ENCODE peak calls at places on chromosomes 6 and 20, in five cellular contexts. One of them, this sample, is unnamed. For H3K36me3, the result is how much of the 10 kb centered on the place peaks cover.

GRCh38 chr20:10022615-10023014 is 12.2 kb upstream of the ANKEF1 start:
- DNase-seq in Peyer's patch: no peak
- DNase-seq in fibroblast of lung: no peak
- DNase-seq in tibial artery: no peak
- DNase-seq in CD8-positive, alpha-beta T cell: no peak
- DNase-seq in this sample: no peak

GRCh38 chr6:122184260-122184934 is 215.1 kb upstream of the HSF2 start:
- DNase-seq in Peyer's patch: no peak
- DNase-seq in fibroblast of lung: peak
- DNase-seq in tibial artery: no peak
- DNase-seq in CD8-positive, alpha-beta T cell: no peak
- DNase-seq in this sample: no peak

GRCh38 chr6:27866370-27867050 is 45.7 kb downstream of the OR2B2 start:
- DNase-seq in Peyer's patch: no peak
- DNase-seq in fibroblast of lung: peak
- DNase-seq in tibial artery: no peak
- DNase-seq in CD8-positive, alpha-beta T cell: peak
- DNase-seq in this sample: peak

GRCh38 chr6:122736606-122737005 is 42.9 kb upstream of the FABP7 start:
- DNase-seq in Peyer's patch: no peak
- DNase-seq in fibroblast of lung: no peak
- DNase-seq in tibial artery: no peak
- DNase-seq in CD8-positive, alpha-beta T cell: no peak
- DNase-seq in this sample: no peak

GRCh38 chr6:35831257-35832007 is 26.3 kb downstream of the LHFPL5 start:
- DNase-seq in Peyer's patch: no peak
- DNase-seq in fibroblast of lung: no peak
- DNase-seq in tibial artery: no peak
- DNase-seq in CD8-positive, alpha-beta T cell: no peak
- DNase-seq in this sample: no peak

GRCh38 chr20:34525709-34526416 is 9.6 kb downstream of the DYNLRB1 start:
- DNase-seq in Peyer's patch: peak
- DNase-seq in fibroblast of lung: peak
- DNase-seq in tibial artery: peak
- DNase-seq in CD8-positive, alpha-beta T cell: no peak
- DNase-seq in this sample: no peak

GRCh38 chr6:17448165-17448564 is 54.8 kb downstream of the CAP2 start:
- DNase-seq in Peyer's patch: no peak
- DNase-seq in fibroblast of lung: peak
- DNase-seq in tibial artery: no peak
- DNase-seq in CD8-positive, alpha-beta T cell: no peak
- DNase-seq in this sample: no peak

GRCh38 chr6:16095180-16095579 is 33.7 kb upstream of the MYLIP start:
- DNase-seq in Peyer's patch: no peak
- DNase-seq in fibroblast of lung: no peak
- DNase-seq in tibial artery: no peak
- DNase-seq in CD8-positive, alpha-beta T cell: no peak
- DNase-seq in this sample: no peak

GRCh38 chr6:43976706-43977403 is 150.4 kb downstream of the MRPL14 start:
- DNase-seq in Peyer's patch: no peak
- DNase-seq in fibroblast of lung: no peak
- DNase-seq in tibial artery: no peak
- DNase-seq in CD8-positive, alpha-beta T cell: no peak
- DNase-seq in this sample: no peak

GRCh38 chr6:63923139-63923739 is 287.6 kb downstream of the PHF3 start:
- DNase-seq in Peyer's patch: no peak
- DNase-seq in fibroblast of lung: peak
- DNase-seq in tibial artery: no peak
- DNase-seq in CD8-positive, alpha-beta T cell: no peak
- DNase-seq in this sample: no peak

GRCh38 chr6:31351734-31352496 is 5.1 kb downstream of the HLA-B start:
- DNase-seq in Peyer's patch: no peak
- DNase-seq in fibroblast of lung: no peak
- DNase-seq in tibial artery: no peak
- DNase-seq in CD8-positive, alpha-beta T cell: peak
- DNase-seq in this sample: no peak

GRCh38 chr6:11711644-11711993 is 67.0 kb downstream of the ADTRP start:
- DNase-seq in Peyer's patch: no peak
- DNase-seq in fibroblast of lung: peak
- DNase-seq in tibial artery: no peak
- DNase-seq in CD8-positive, alpha-beta T cell: peak
- DNase-seq in this sample: peak

GRCh38 chr20:44572551-44573500 is 9.6 kb upstream of the PKIG start:
- DNase-seq in Peyer's patch: no peak
- DNase-seq in fibroblast of lung: peak
- DNase-seq in tibial artery: peak
- DNase-seq in CD8-positive, alpha-beta T cell: no peak
- DNase-seq in this sample: no peak

GRCh38 chr20:8489094-8489883 is 357.2 kb downstream of the PLCB1 start:
- DNase-seq in Peyer's patch: no peak
- DNase-seq in fibroblast of lung: no peak
- DNase-seq in tibial artery: no peak
- DNase-seq in CD8-positive, alpha-beta T cell: no peak
- DNase-seq in this sample: no peak

GRCh38 chr6:63816979-63817436 is 181.4 kb downstream of the PHF3 start:
- DNase-seq in Peyer's patch: no peak
- DNase-seq in fibroblast of lung: no peak
- DNase-seq in tibial artery: no peak
- DNase-seq in CD8-positive, alpha-beta T cell: no peak
- DNase-seq in this sample: no peak

GRCh38 chr6:144317736-144318135 is 32.6 kb downstream of the UTRN start:
- DNase-seq in Peyer's patch: no peak
- DNase-seq in fibroblast of lung: no peak
- DNase-seq in tibial artery: no peak
- DNase-seq in CD8-positive, alpha-beta T cell: no peak
- DNase-seq in this sample: no peak

GRCh38 chr6:87436435-87436834 is 28.7 kb downstream of the CFAP206 start:
- DNase-seq in Peyer's patch: no peak
- DNase-seq in fibroblast of lung: peak
- DNase-seq in tibial artery: peak
- DNase-seq in CD8-positive, alpha-beta T cell: peak
- DNase-seq in this sample: peak

GRCh38 chr20:32661820-32662528 is 11.8 kb downstream of the C20orf203 start:
- DNase-seq in Peyer's patch: no peak
- DNase-seq in fibroblast of lung: no peak
- DNase-seq in tibial artery: no peak
- DNase-seq in CD8-positive, alpha-beta T cell: no peak
- DNase-seq in this sample: no peak

GRCh38 chr6:160103825-160104100 is 17.9 kb upstream of the SLC22A1 start:
- DNase-seq in Peyer's patch: no peak
- DNase-seq in fibroblast of lung: no peak
- DNase-seq in tibial artery: peak
- DNase-seq in CD8-positive, alpha-beta T cell: no peak
- DNase-seq in this sample: no peak

GRCh38 chr6:160106701-160107100 is 14.9 kb upstream of the SLC22A1 start:
- DNase-seq in Peyer's patch: no peak
- DNase-seq in fibroblast of lung: no peak
- DNase-seq in tibial artery: no peak
- DNase-seq in CD8-positive, alpha-beta T cell: no peak
- DNase-seq in this sample: no peak

GRCh38 chr6:160108077-160108476 is 13.5 kb upstream of the SLC22A1 start:
- DNase-seq in Peyer's patch: no peak
- DNase-seq in fibroblast of lung: no peak
- DNase-seq in tibial artery: no peak
- DNase-seq in CD8-positive, alpha-beta T cell: no peak
- DNase-seq in this sample: no peak

GRCh38 chr6:160104821-160105517 is 16.6 kb upstream of the SLC22A1 start:
- DNase-seq in Peyer's patch: no peak
- DNase-seq in fibroblast of lung: no peak
- DNase-seq in tibial artery: no peak
- DNase-seq in CD8-positive, alpha-beta T cell: no peak
- DNase-seq in this sample: no peak

GRCh38 chr6:160106010-160106409 is 15.6 kb upstream of the SLC22A1 start:
- DNase-seq in Peyer's patch: no peak
- DNase-seq in fibroblast of lung: no peak
- DNase-seq in tibial artery: no peak
- DNase-seq in CD8-positive, alpha-beta T cell: no peak
- DNase-seq in this sample: no peak
- H3K36me3 ChIP-seq in Peyer's patch: under half
- H3K36me3 ChIP-seq in fibroblast of lung: under half
- H3K36me3 ChIP-seq in tibial artery: under half
- H3K36me3 ChIP-seq in CD8-positive, alpha-beta T cell: under half
- H3K36me3 ChIP-seq in this sample: under half

DNA sequence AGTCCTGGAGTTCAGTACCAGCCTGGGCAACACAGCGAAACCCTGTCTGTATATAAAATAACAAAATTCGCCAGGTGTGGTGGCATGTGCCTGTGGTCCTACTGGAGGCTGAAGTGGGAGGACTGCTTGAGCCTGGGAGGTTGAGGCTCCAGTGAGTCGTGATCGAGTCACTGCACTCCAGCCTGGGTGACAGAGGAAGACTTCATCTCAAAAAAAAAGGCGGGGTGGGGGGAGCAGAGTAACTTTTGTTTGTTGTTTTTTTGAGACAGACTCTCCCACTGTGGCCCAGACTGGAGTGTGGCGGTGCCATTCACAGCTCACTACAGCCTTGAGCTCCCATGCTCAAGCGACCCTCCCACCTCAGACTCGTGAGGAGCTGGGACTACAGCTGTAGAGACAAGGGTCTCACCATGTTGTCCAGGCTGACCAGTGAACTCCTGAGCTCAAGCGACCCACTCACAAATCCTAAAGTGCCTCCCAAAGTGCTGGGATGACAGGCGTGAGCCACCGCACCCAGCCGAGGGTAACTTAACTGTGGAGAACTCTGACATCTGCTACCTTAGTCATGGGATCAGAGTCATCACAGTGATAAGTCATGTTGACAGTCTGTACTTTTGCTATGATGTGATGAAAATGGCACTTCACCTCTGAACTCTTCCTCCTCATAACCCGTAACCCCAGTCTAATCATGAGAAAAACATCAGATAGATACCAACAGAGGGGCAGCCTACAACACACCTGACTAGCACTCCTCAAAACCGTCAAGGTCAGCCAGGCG is 16.5 kb downstream of the PEDS1 start:
- DNase-seq in Peyer's patch: no peak
- DNase-seq in fibroblast of lung: peak
- DNase-seq in tibial artery: no peak
- DNase-seq in CD8-positive, alpha-beta T cell: no peak
- DNase-seq in this sample: no peak
- H3K36me3 ChIP-seq in Peyer's patch: under half
- H3K36me3 ChIP-seq in fibroblast of lung: under half
- H3K36me3 ChIP-seq in tibial artery: under half
- H3K36me3 ChIP-seq in CD8-positive, alpha-beta T cell: under half
- H3K36me3 ChIP-seq in this sample: half or more

GRCh38 chr6:134436281-134436815 is 118.4 kb upstream of the SGK1 start:
- DNase-seq in Peyer's patch: peak
- DNase-seq in fibroblast of lung: peak
- DNase-seq in tibial artery: peak
- DNase-seq in CD8-positive, alpha-beta T cell: peak
- DNase-seq in this sample: peak

GRCh38 chr6:134436950-134437349 is 119.0 kb upstream of the SGK1 start:
- DNase-seq in Peyer's patch: no peak
- DNase-seq in fibroblast of lung: no peak
- DNase-seq in tibial artery: no peak
- DNase-seq in CD8-positive, alpha-beta T cell: no peak
- DNase-seq in this sample: no peak

GRCh38 chr6:134432036-134432435 is 114.1 kb upstream of the SGK1 start:
- DNase-seq in Peyer's patch: no peak
- DNase-seq in fibroblast of lung: no peak
- DNase-seq in tibial artery: no peak
- DNase-seq in CD8-positive, alpha-beta T cell: no peak
- DNase-seq in this sample: no peak

GRCh38 chr6:134435814-134436280 is 117.9 kb upstream of the SGK1 start:
- DNase-seq in Peyer's patch: no peak
- DNase-seq in fibroblast of lung: no peak
- DNase-seq in tibial artery: no peak
- DNase-seq in CD8-positive, alpha-beta T cell: no peak
- DNase-seq in this sample: no peak

DNA sequence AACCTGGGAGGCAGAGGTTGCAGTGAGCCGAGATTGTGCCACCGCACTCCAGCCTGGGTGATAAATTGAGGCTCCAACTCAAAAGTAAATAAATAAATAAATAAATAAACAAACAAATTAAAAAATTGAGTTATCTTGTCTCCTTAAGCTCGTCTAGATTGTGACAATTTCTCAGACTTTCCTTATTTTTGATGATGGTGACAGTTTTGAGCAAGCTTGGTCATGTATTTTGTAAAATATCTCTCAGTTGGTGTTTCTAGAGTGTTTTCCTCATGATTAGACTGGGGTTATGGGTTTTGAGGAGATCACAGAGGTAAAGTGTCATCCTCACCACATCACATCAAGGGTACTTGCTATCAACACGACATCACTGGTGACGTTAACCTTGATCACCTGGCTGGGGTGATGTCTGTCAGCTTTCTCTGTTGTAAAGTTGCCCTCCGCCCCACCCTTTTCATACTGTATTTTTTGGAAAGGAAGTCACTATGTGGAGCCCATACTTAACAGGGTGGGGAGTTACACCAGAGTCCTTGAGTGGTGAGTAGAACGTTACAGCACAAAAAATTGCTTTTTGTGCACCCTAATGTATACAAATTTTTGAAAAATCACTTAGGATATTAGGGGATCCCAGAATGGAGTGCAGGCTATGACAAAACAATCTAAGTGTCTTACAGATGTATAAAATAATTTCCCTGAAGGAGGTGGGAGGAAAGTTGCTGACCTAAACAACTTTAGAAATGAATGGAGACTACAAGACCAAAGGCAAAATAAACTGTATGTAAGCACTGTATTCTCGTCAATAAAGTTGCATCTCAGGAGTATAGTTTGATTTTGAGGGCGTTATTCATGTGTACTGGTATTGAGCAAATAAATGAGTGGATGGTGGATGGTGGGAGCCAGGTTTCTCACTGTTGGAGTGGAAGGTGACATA is 116.4 kb upstream of the SGK1 start:
- DNase-seq in Peyer's patch: no peak
- DNase-seq in fibroblast of lung: no peak
- DNase-seq in tibial artery: no peak
- DNase-seq in CD8-positive, alpha-beta T cell: peak
- DNase-seq in this sample: peak
- H3K36me3 ChIP-seq in Peyer's patch: under half
- H3K36me3 ChIP-seq in fibroblast of lung: under half
- H3K36me3 ChIP-seq in tibial artery: under half
- H3K36me3 ChIP-seq in CD8-positive, alpha-beta T cell: under half
- H3K36me3 ChIP-seq in this sample: under half

DNA sequence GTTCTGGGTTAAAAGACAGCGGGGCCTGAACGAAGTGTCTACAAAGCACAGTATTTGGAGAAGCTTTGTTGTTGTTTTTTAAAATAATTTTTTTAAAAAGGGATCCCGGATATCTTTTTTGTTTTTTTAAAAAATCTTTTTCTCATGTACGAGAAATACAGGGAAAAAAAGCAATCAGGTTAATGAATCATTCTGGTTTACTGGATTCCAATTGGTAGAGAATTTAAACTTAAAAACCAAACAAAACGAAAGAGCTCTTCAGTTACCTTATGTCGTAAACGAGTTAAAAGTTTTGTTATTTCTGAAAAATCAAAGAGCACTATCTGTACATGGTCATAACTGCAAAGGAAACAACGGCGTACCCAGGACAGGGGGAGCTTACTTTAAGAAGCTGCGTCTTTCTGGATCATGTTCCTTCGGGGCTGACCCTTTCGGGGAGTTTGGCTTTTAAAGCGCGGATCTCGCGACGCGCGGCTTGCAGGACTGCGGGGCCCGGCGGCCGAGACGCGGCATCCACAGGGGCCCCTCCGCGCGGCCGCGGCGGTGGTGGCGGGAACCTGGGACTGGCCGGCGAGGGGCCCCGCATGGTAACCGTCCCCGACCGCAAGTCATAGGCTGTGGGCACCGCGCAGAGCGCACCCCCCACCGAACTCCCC is 927 bp downstream of the IL20RA start:
- DNase-seq in Peyer's patch: no peak
- DNase-seq in fibroblast of lung: peak
- DNase-seq in tibial artery: no peak
- DNase-seq in CD8-positive, alpha-beta T cell: no peak
- DNase-seq in this sample: no peak
- H3K36me3 ChIP-seq in Peyer's patch: under half
- H3K36me3 ChIP-seq in fibroblast of lung: under half
- H3K36me3 ChIP-seq in tibial artery: under half
- H3K36me3 ChIP-seq in CD8-positive, alpha-beta T cell: under half
- H3K36me3 ChIP-seq in this sample: under half

This sample was measured in CD4-positive, CD25-positive, alpha-beta regulatory T cell.